ENCODE peak calls at places on chromosomes 6 and 20, in eight cellular contexts. D, O, B, T, J, Y, G and M are unnamed samples.

GRCh38 chr6:136092897-136093296 is 157.2 kb downstream of the MTFR2 start:
- DNase-seq in Y (no peak), D (no peak), G (no peak), O (no peak), J (no peak), T (no peak), B (no peak), M (no peak)

GRCh38 chr6:115997990-115998585 is 62.6 kb downstream of the FRK start:
- DNase-seq in D (no peak), O (no peak), T (no peak), B (no peak), G (no peak), Y (no peak), J (no peak), M (no peak)

GRCh38 chr20:12166053-12166717 is 248.5 kb downstream of the BTBD3 start:
- DNase-seq in O (no peak), B (no peak), Y (peak), G (no peak), J (no peak), T (no peak), D (peak), M (peak)

GRCh38 chr20:3398681-3399252 is 8.7 kb downstream of the DNAAF9 start:
- DNase-seq in D (peak), J (no peak), O (no peak), B (no peak), T (no peak), Y (peak), G (no peak), M (peak)

GRCh38 chr6:25314776-25315175 is 35.6 kb downstream of the CARMIL1 start:
- DNase-seq in O (no peak), T (no peak), G (no peak), D (no peak), J (no peak), Y (no peak), B (no peak), M (no peak)

GRCh38 chr20:32116079-32116521 is 6.6 kb downstream of the TM9SF4 start:
- DNase-seq in G (no peak), J (no peak), D (no peak), T (no peak), O (no peak), Y (no peak), B (no peak), M (no peak)

GRCh38 chr6:10582774-10583508 is 61.8 kb downstream of the GCNT2 start:
- DNase-seq in B (peak), T (peak), D (no peak), J (no peak), Y (no peak), G (peak), O (no peak), M (no peak)

GRCh38 chr6:29834564-29835436 is 7.2 kb downstream of the HLA-G start:
- DNase-seq in O (no peak), J (peak), T (peak), Y (peak), G (peak), D (no peak), B (peak), M (peak)

GRCh38 chr20:35954907-35955251 is 577 bp upstream of the SCAND1 start:
- DNase-seq in O (no peak), Y (peak), B (no peak), D (peak), G (no peak), J (no peak), T (no peak), M (peak)

GRCh38 chr6:30721198-30722024 is 1.3 kb downstream of the TUBB start:
- DNase-seq in B (peak), O (peak), T (peak), G (peak), D (peak), Y (peak), J (peak), M (peak)

GRCh38 chr20:18103497-18103896 is 34.2 kb upstream of the KAT14 start:
- DNase-seq in T (no peak), D (no peak), G (no peak), Y (no peak), J (no peak), O (no peak), B (no peak), M (no peak)

GRCh38 chr6:33288942-33289783 is at the start of the genes PFDN6 and WDR46:
- DNase-seq in Y (peak), O (peak), J (peak), B (peak), T (peak), D (peak), G (peak), M (peak)

GRCh38 chr20:47220161-47220582 is 136.3 kb downstream of the ZMYND8 start:
- DNase-seq in J (peak), G (peak), O (peak), D (no peak), T (peak), Y (peak), B (peak), M (peak)

GRCh38 chr6:2028457-2029038 is 216.9 kb downstream of the GMDS start:
- DNase-seq in O (no peak), Y (peak), D (no peak), T (no peak), B (no peak), G (no peak), J (no peak), M (no peak)

GRCh38 chr6:47308674-47309325 is 905 bp downstream of the TNFRSF21 start:
- DNase-seq in J (peak), O (no peak), T (peak), Y (peak), D (peak), G (peak), B (peak), M (peak)

GRCh38 chr6:159149641-159150040 is 19.6 kb upstream of the FNDC1 start:
- DNase-seq in B (no peak), Y (no peak), O (no peak), J (no peak), G (no peak), D (no peak), T (no peak), M (no peak)
- H3K9ac ChIP-seq in B (no peak), Y (no peak), O (no peak), J (no peak), G (no peak), D (no peak), T (no peak), M (no peak)

GRCh38 chr6:45496085-45496433 is 118.3 kb upstream of the SUPT3H start:
- DNase-seq in J (no peak), G (no peak), D (no peak), T (no peak), O (no peak), Y (no peak), B (no peak), M (no peak)
- H3K9ac ChIP-seq in J (no peak), G (no peak), D (no peak), T (no peak), O (no peak), Y (no peak), B (no peak), M (no peak)

GRCh38 chr6:43308101-43308989 is at the start of gene CRIP3:
- DNase-seq in D (no peak), T (peak), Y (peak), J (peak), G (peak), O (no peak), B (peak), M (peak)
- H3K9ac ChIP-seq in D (no peak), T (peak), Y (no peak), J (peak), G (no peak), O (no peak), B (no peak), M (peak)

GRCh38 chr6:149053848-149054558 is 263.5 kb upstream of the TAB2 start:
- DNase-seq in G (no peak), O (no peak), Y (no peak), J (no peak), D (no peak), T (no peak), B (no peak), M (no peak)
- H3K9ac ChIP-seq in G (no peak), O (no peak), Y (no peak), J (no peak), D (no peak), T (no peak), B (no peak), M (no peak)

DNA sequence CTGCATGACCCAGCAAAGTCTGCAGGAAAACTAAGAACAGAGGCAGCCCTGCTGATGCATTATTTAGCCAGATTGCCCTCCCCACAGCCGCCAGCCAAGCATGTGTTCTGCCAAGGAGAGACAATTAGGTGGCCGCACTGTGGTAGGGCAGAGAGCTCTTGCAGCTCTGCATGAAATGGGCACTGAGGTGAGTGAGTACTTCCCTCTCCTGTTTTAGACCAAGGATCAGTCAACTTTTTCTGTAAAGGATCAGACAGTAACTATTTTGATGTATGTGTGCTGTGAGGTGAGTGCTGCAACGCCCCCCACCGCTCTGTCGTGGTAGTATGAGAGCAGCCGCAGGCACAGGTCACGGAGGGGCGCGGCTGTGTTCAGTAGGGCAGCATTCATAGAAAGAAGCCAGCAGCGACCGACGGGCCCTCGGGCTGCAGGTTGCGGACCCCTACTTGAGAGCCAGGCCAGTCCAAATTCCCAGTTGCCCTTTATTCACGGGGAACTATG is 23.8 kb upstream of the FAM50B start:
- DNase-seq in O (no peak), T (peak), D (no peak), Y (peak), B (peak), G (peak), J (no peak), M (peak)
- H3K9ac ChIP-seq in O (peak), T (no peak), D (peak), Y (peak), B (no peak), G (no peak), J (no peak), M (peak)

GRCh38 chr6:36198986-36199385 is 2.4 kb downstream of the BRPF3 start:
- DNase-seq in J (no peak), O (no peak), T (no peak), G (no peak), Y (no peak), B (no peak), D (no peak), M (no peak)

GRCh38 chr6:36197739-36198221 is 1.2 kb downstream of the BRPF3 start:
- DNase-seq in B (no peak), O (no peak), J (peak), Y (no peak), T (no peak), D (no peak), G (no peak), M (no peak)

GRCh38 chr6:36196049-36196879 is at the start of gene BRPF3:
- DNase-seq in J (peak), Y (peak), T (peak), B (peak), G (peak), D (peak), O (no peak), M (peak)

GRCh38 chr6:36196880-36197548 is 470 bp downstream of the BRPF3 start:
- DNase-seq in Y (peak), O (peak), G (peak), J (peak), B (peak), D (peak), T (peak), M (peak)

DNA sequence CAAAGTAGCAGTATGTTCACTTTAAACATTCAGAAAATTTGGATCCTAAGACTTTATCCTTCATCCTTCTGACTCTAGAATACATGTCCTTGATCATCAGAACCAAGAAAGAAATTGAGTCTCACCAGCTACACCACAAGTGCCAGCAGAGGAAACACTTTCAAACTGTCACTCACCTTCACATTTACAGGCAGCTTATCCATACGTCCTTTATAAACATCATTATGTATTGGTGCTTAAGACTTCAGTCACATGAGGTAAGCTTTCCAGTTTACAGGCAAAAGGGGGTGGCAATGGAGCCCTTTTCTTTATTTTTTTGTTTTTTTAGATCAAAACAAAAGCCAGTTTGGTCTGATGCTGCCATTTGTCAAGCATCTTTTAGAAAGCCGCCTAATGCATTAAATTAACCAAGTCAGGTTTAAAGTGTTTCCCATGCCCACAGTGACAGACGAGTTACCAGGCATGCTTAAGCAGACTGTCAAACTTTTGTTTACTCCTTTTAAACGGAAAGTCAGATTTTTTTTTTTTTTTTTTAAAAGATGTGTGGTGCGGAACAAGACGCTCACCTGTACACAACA is 984 bp upstream of the BRPF3 start:
- DNase-seq in J (no peak), T (no peak), O (no peak), D (no peak), B (peak), Y (no peak), G (no peak), M (no peak)
- H3K9ac ChIP-seq in J (no peak), T (peak), O (peak), D (peak), B (peak), Y (peak), G (peak), M (peak)

DNA sequence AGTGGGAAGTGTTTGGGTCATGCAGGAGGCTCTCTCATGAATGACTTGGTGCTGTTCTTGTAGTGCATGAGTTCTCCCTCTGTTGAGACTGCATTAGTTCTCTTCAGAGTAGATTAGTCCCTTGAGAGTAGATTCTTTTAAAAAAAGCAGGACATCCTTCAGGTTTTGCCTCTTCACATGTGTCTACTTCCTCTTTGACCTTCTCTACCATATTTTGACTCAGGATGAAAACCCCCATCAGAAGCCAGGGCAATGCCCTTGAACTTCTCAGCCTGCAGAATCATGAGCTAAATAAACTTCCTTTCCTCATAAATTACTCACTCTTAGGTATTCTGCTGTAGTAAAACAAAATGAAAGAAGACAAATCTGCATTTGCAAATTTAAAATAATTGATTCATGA is 170.3 kb downstream of the CD109 start:
- DNase-seq in Y (no peak), O (no peak), T (no peak), B (no peak), D (no peak), J (no peak), G (no peak), M (no peak)
- H3K9ac ChIP-seq in Y (no peak), O (no peak), T (no peak), B (no peak), D (no peak), J (no peak), G (no peak), M (no peak)

GRCh38 chr6:67433124-67433523 is 1202.0 kb upstream of the ADGRB3 start:
- DNase-seq in T (no peak), G (no peak), D (no peak), B (no peak), J (no peak), O (no peak), Y (no peak), M (peak)
- H3K9ac ChIP-seq in T (no peak), G (no peak), D (no peak), B (no peak), J (no peak), O (no peak), Y (no peak), M (no peak)

GRCh38 chr6:12249516-12250394 is 40.4 kb upstream of the EDN1 start:
- DNase-seq in B (no peak), T (no peak), J (no peak), G (no peak), Y (peak), D (no peak), O (no peak), M (no peak)

GRCh38 chr6:12245360-12245759 is 44.8 kb upstream of the EDN1 start:
- DNase-seq in Y (no peak), O (no peak), G (no peak), B (no peak), D (no peak), J (no peak), T (no peak), M (no peak)

GRCh38 chr6:12245763-12246720 is 44.1 kb upstream of the EDN1 start:
- DNase-seq in Y (peak), B (peak), J (no peak), T (no peak), G (peak), O (no peak), D (no peak), M (peak)

GRCh38 chr6:12243169-12243568 is 47.0 kb upstream of the EDN1 start:
- DNase-seq in D (no peak), B (no peak), T (no peak), Y (no peak), G (no peak), O (no peak), J (no peak), M (no peak)

GRCh38 chr6:12246900-12247299 is 43.3 kb upstream of the EDN1 start:
- DNase-seq in T (no peak), G (no peak), Y (peak), D (no peak), J (no peak), B (no peak), O (no peak), M (no peak)
- H3K9ac ChIP-seq in T (no peak), G (no peak), Y (no peak), D (no peak), J (no peak), B (no peak), O (no peak), M (no peak)

GRCh38 chr20:62622877-62623487 is 19.3 kb upstream of the SLCO4A1 start:
- DNase-seq in Y (no peak), D (no peak), B (no peak), G (no peak), T (no peak), J (no peak), O (no peak), M (no peak)
- H3K9ac ChIP-seq in Y (peak), D (peak), B (no peak), G (no peak), T (no peak), J (peak), O (peak), M (peak)